ENCODE peak calls at places on chromosomes 5 and 9, in four cellular contexts. F is brain microvascular endothelial cell, S is heart right ventricle, A is cardiac fibroblast. M is an unnamed sample.

GRCh38 chr9:113511856-113512761 is 48.6 kb downstream of the RGS3 start:
- DNase-seq in S (no peak), A (peak; percentile 48), F (peak; percentile 55), M (peak; percentile 48)

GRCh38 chr5:143708672-143709071 is 103.3 kb upstream of the HMHB1 start:
- DNase-seq in A (no peak), F (no peak), S (no peak), M (no peak)

GRCh38 chr9:6562194-6562593 is 83.3 kb downstream of the GLDC start:
- DNase-seq in A (no peak), S (no peak), F (no peak), M (no peak)

GRCh38 chr9:99870126-99870525 is 36.3 kb upstream of the STX17 start:
- DNase-seq in A (peak; percentile 60), F (peak; percentile 77), S (no peak), M (no peak)

GRCh38 chr5:37272564-37272963 is 23.4 kb upstream of the CPLANE1 start:
- DNase-seq in S (no peak), F (no peak), A (peak; percentile 71), M (peak; percentile 89)

GRCh38 chr9:87657190-87657589 is 68.7 kb upstream of the CTSL start:
- DNase-seq in S (no peak), A (peak; percentile 36), F (peak; percentile 63), M (no peak)

GRCh38 chr9:92426501-92426900 is 2.2 kb upstream of the OMD start:
- DNase-seq in F (no peak), S (no peak), A (no peak), M (no peak)

GRCh38 chr9:99726758-99727157 is 94.9 kb upstream of the NR4A3 start:
- DNase-seq in S (no peak), F (no peak), A (no peak), M (no peak)

GRCh38 chr5:1445313-1445894 is at the start of gene SLC6A3:
- DNase-seq in S (no peak), A (no peak), F (no peak), M (no peak)

GRCh38 chr5:1443991-1444360 is 1.3 kb downstream of the SLC6A3 start:
- DNase-seq in F (no peak), S (no peak), A (no peak), M (no peak)

GRCh38 chr5:1445895-1446601 is 808 bp upstream of the SLC6A3 start:
- DNase-seq in S (no peak), A (no peak), F (no peak), M (no peak)

GRCh38 chr5:1443145-1443543 is 2.1 kb downstream of the SLC6A3 start:
- DNase-seq in A (no peak), F (no peak), S (no peak), M (no peak)

DNA sequence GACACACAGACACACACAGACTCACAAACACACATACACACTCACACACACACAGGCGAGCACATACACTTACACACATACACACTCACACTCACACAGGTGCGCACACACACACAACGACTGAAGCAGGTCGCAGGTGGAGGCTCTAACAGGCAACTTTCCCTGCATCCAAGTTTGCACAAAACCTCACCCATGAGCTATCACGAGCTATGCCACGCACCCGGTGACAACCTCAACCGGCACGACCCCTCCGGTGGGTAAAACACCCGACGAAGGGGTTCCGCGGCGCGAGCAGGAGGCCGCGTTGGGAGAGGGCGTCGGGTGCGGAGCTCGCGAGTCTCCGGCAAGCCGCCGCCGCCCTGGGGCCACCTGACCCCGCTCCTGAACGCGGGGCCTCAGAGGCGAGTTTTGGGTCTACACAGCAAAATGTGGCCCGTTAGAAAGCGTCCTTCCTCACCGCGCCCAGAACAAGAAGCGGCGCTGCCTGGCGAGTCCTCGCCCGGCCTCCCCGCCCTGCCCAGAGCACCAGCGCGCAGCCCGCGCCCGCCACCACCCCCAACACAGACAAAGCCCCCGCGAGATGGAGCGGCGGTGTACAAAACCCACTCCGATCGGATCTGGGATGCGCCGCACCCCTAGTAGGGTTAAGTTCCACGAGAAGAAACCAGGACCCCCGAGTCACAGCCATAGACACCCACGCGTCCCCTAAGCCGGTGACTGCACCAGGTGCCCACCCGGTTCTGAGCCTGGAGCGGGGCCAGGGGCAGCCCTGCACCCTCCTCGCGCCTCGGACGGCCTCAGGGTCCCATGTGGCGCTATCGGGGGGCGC is 665 bp downstream of the SLC6A3 start:
- DNase-seq in A (no peak), S (no peak), F (no peak), M (no peak)
- H3K4me3 ChIP-seq in A (no peak overlapping the region), S (peak overlapping the region; percentile 33), F (no peak overlapping the region), M (no peak overlapping the region)

GRCh38 chr9:33785914-33786313 is 9.4 kb upstream of the PRSS3 start:
- DNase-seq in A (peak; percentile 57), F (no peak), S (no peak), M (no peak)
- TF ChIP-seq CTCF in A (peak; percentile 55), F (peak; percentile 64), S (no peak), M (peak; percentile 46)

DNA sequence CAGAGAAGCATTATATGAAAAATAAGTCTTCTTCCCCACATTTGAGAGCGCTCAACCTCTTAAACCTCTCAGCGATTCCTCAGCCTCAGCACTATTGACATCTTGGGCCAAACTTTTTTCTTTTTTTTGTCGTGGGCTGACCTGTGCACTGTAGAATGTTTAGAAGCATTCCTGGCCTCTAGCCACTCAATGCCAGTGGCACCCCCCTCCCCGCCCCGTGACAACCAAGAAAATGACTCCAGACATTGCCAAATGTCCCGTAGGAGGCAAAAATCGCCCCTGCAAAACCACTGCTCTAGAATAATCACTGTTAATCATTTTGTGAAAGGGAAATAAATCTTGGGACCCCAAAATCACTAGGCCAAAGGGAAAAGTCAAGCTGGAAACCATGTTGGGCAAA is 129.1 kb upstream of the BOD1 start:
- DNase-seq in S (no peak), F (no peak), A (no peak), M (no peak)
- H3K4me3 ChIP-seq in S (no peak overlapping the region), F (no peak overlapping the region), A (no peak overlapping the region), M (no peak overlapping the region)

GRCh38 chr9:36110434-36110833 is 26.1 kb upstream of the GLIPR2 start:
- DNase-seq in F (no peak), S (no peak), A (no peak), M (no peak)
- TF ChIP-seq CTCF in F (peak; percentile 36), S (no peak), A (no peak), M (peak; percentile 24)

DNA sequence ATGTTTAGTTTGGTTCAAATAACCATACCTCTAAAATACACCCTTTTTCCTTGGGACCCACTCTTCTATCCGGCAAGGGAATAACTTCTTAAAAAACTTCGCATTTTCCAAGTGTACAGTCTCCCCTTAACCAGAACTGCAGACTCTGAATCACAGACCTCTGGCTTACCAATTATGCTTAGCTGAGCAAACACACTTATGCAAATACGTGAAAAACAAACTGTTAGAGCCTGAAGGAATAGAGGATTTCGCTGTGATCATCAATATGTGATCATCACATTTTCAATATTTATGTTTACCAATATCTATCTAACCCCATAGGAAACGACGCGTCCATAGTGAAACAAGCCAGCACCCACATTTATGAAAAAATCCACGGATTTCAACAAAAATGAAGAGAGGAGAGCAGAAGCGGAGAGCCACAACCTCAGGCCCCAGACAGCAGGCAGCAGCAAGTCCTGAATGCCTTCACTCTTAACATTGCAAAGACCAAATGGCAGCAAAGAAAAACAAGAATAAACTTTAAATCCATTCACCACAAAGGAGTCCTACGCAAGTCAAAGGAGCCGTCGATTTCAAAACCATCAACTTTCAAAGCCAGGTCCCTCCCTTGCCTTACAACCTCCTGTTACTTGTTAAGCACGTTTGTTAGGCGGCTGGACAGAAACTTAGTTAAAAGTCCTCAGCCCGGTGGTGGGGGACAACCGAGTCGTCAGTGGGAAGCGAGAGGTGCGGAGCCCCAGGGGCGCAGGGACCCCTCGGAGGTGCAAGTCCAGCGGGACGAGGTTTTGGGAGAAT is 1.1 kb downstream of the LPAR1 start:
- DNase-seq in S (no peak), A (peak; percentile 61), F (peak; percentile 14), M (no peak)
- H3K4me3 ChIP-seq in S (peak overlapping the region; percentile 55), A (peak overlapping the region; percentile 74), F (peak overlapping the region; percentile 78), M (peak overlapping the region; percentile 52)

DNA sequence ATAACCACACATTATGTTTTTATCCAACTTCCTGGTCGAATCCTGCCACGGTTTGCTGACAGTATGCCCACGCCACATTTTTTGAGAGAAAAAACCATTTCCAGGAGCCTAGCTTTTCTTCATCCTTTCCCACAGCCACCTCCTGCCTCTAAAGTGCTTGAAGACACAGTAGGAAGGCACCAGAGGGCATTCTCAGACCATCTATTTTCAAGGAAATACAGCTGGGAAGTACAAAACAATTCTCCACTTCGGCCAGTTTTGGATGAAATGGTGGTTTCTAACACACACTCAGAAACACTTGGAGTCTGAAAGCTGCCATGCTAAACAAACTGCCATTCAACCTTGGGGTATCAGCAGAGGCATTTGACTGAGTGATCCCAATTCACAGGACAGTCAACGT is 86.3 kb upstream of the RPS23 start:
- DNase-seq in A (peak; percentile 85), S (no peak), F (peak; percentile 75), M (no peak)
- TF ChIP-seq CTCF in A (peak; percentile 46), S (peak; percentile 28), F (peak; percentile 68), M (peak; percentile 66)

GRCh38 chr5:53481887-53482716 is 1.7 kb downstream of the FST start:
- DNase-seq in A (peak; percentile 85), S (peak; percentile 80), F (peak; percentile 71), M (no peak)

GRCh38 chr5:53480474-53481353 is at the start of gene FST:
- DNase-seq in F (no peak), A (peak; percentile 48), S (peak; percentile 28), M (no peak)

GRCh38 chr5:53481354-53481886 is 991 bp downstream of the FST start:
- DNase-seq in A (peak; percentile 51), S (no peak), F (no peak), M (no peak)

GRCh38 chr5:53479656-53480473 is 564 bp upstream of the FST start:
- DNase-seq in F (peak; percentile 28), S (peak; percentile 61), A (peak; percentile 51), M (no peak)

GRCh38 chr5:53482717-53483638 is 2.5 kb downstream of the FST start:
- DNase-seq in A (peak; percentile 43), S (peak; percentile 40), F (no peak), M (no peak)
- H3K4me3 ChIP-seq in A (peak overlapping the region; percentile 86), S (peak overlapping the region; percentile 66), F (peak overlapping the region; percentile 70), M (peak overlapping the region; percentile 56)

GRCh38 chr5:81486711-81487110 is 92.8 kb upstream of the ACOT12 start:
- DNase-seq in A (peak; percentile 5), S (no peak), F (peak; percentile 11), M (no peak)
- TF ChIP-seq CTCF in A (no peak), S (no peak), F (no peak), M (no peak)

M was measured in retinal pigment epithelial cell.